ENCODE peak calls at places on chromosomes 2 and 18, in five cellular contexts. I is PC-9, H is tibial artery, Z is psoas muscle, V is gastrocnemius medialis. S is an unnamed sample.

GRCh38 chr2:152421521-152422367 is 86.8 kb downstream of the FMNL2 start:
- DNase-seq in I (peak), H (peak), Z (no peak), V (peak), S (peak)

GRCh38 chr2:226995625-226996041 is 159.8 kb downstream of the RHBDD1 start:
- DNase-seq in I (no peak), H (no peak), Z (peak), V (no peak), S (no peak)

GRCh38 chr2:156147594-156148330 is 184.8 kb downstream of the NR4A2 start:
- DNase-seq in I (no peak), H (no peak), Z (no peak), V (no peak), S (no peak)

GRCh38 chr2:218402491-218402901 is 2.8 kb downstream of the CTDSP1 start:
- DNase-seq in I (no peak), H (no peak), Z (no peak), V (no peak), S (no peak)

GRCh38 chr2:191415101-191415500 is 169.9 kb downstream of the MYO1B start:
- DNase-seq in I (no peak), H (no peak), Z (no peak), V (no peak), S (no peak)

GRCh38 chr2:105239924-105240323 is 1.6 kb upstream of the GPR45 start:
- DNase-seq in I (no peak), H (no peak), Z (no peak), V (no peak), S (peak)

GRCh38 chr2:239942090-239942489 is 83.1 kb downstream of the NDUFA10 start:
- DNase-seq in I (no peak), H (no peak), Z (peak), V (peak), S (no peak)

GRCh38 chr2:59389240-59389639 is 1148.1 kb upstream of the FANCL start:
- DNase-seq in I (no peak), H (no peak), Z (no peak), V (no peak), S (no peak)

GRCh38 chr2:10300997-10301945 is 1.4 kb upstream of the HPCAL1 start:
- DNase-seq in I (no peak), H (no peak), Z (no peak), V (no peak), S (no peak)

GRCh38 chr2:238238766-238239551 is 879 bp downstream of the HES6 start:
- DNase-seq in I (no peak), H (no peak), Z (peak), V (no peak), S (no peak)

GRCh38 chr2:42186378-42186777 is 17.2 kb downstream of the EML4 start:
- DNase-seq in I (no peak), H (no peak), Z (no peak), V (no peak), S (no peak)

GRCh38 chr2:132691556-132691955 is 21.6 kb upstream of the LYPD1 start:
- DNase-seq in I (no peak), H (no peak), Z (no peak), V (no peak), S (no peak)

GRCh38 chr2:10478298-10478625 is 30.1 kb upstream of the ODC1 start:
- DNase-seq in I (no peak), H (no peak), Z (no peak), V (no peak), S (no peak)

GRCh38 chr2:212611026-212611425 is 72.4 kb upstream of the ERBB4 start:
- DNase-seq in I (no peak), H (no peak), Z (no peak), V (no peak), S (no peak)

GRCh38 chr2:2714413-2714812 is 383.3 kb upstream of the MYT1L start:
- DNase-seq in I (no peak), H (no peak), Z (no peak), V (no peak), S (no peak)

GRCh38 chr18:26546875-26547301 is 1.5 kb downstream of the KCTD1 start:
- DNase-seq in I (no peak), H (no peak), Z (peak), V (no peak), S (no peak)

GRCh38 chr2:119218478-119219064 is 5.1 kb upstream of the STEAP3 start:
- DNase-seq in I (peak), H (no peak), Z (peak), V (peak), S (peak)

GRCh38 chr2:96534701-96535181 is 1.8 kb upstream of the ARID5A start:
- DNase-seq in I (no peak), H (no peak), Z (peak), V (peak), S (no peak)

GRCh38 chr2:72883356-72883962 is 3.7 kb upstream of the SPR start:
- DNase-seq in I (no peak), H (no peak), Z (no peak), V (no peak), S (peak)

GRCh38 chr2:101116841-101117552 is 34.2 kb downstream of the TBC1D8 start:
- DNase-seq in I (no peak), H (no peak), Z (no peak), V (peak), S (no peak)

GRCh38 chr2:223944704-223945531 is at the start of gene WDFY1:
- DNase-seq in I (peak), H (peak), Z (peak), V (peak), S (peak)

GRCh38 chr2:179335732-179336131 is 71.1 kb upstream of the SESTD1 start:
- DNase-seq in I (no peak), H (no peak), Z (no peak), V (no peak), S (no peak)

GRCh38 chr2:56130463-56131070 is 53.2 kb upstream of the CCDC85A start:
- DNase-seq in I (peak), H (no peak), Z (no peak), V (no peak), S (peak)

GRCh38 chr2:69720404-69720803 is 21.5 kb upstream of the ANXA4 start:
- DNase-seq in I (no peak), H (no peak), Z (no peak), V (no peak), S (no peak)
- TF ChIP-seq CTCF in I (peak), H (no peak), Z (no peak), V (no peak), S (peak)

DNA sequence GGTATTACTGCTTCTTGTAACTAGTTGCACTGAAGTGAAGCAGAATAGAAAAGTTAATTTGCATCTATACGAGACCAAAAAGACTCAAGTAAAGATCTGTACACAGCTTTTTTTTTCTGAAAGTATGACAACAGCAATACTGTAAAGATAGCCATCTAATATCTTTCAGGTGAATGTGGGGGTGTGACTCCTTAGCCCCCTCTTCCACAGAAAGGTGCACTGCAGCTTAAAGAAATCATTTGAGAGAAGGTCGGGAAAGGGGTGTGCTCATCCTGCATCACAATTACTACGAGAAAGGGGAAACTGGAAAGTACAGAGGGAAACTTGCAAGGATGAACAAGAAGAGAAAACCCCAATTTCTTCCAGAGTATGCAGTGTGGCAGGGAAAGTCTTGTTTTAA is 255.6 kb downstream of the CCDC178 start:
- DNase-seq in I (no peak), H (no peak), Z (no peak), V (no peak), S (no peak)
- TF ChIP-seq CTCF in I (no peak), H (no peak), Z (no peak), V (no peak), S (no peak)

DNA sequence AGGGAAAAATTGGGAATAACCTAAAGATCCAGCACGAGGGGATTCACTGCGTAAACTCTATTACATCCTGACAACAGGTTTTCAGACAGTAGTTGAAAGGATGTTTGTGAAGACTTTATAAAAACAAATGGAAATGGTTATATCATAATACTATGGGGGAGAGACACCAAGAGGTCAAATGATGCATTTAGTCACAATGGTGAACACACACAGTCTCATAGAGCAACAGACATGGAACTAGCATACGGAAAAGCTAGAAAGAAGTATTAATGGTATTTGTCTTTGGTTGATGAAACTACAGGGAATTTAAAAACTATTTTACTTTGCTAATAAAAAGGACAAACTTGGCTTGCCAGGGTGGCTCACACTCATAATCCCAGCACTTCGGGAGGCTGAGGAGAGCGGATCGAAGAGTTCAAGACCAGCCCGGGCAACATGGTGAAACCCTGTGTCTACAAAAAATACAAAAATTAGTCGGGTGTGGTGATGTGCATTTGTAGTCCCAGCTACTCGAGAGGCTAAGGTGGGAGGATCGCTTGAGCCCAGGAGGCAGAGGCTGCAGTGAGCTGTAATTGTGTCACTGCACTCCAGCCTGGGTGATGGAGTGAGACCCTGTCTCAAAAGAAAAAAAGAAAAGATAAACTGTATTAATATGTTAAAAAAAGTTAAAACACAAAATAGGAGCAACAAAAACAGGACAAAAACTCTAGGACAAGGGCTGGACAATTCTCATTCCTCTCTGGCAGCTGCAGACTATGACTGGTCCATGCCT is 94.8 kb downstream of the MYCN start:
- DNase-seq in I (no peak), H (no peak), Z (no peak), V (no peak), S (no peak)
- TF ChIP-seq CTCF in I (no peak), H (no peak), Z (no peak), V (no peak), S (no peak)

DNA sequence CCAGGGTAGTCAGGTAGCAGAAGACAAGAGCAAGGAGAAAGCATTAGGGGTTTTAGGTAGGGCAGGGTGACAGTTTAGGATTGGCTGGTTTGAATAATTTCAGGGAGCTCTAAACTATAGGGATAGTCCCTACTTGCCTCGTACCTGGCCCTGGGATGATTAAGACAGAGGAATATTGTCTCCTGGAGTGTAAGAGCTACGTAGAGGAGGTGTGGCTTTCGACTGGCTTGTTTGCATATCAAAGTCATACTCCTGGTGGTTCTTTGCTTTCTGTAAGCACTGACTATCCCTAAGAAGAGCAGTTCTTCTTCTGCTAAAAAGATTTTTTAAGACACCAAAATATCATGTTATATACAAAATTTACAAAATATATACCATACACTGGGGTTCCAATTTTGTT is 1867.4 kb downstream of the SUCLG1 start:
- DNase-seq in I (no peak), H (no peak), Z (no peak), V (no peak), S (no peak)
- TF ChIP-seq CTCF in I (no peak), H (no peak), Z (no peak), V (no peak), S (no peak)

GRCh38 chr2:48469731-48470130 is 60.2 kb upstream of the STON1 start:
- DNase-seq in I (no peak), H (no peak), Z (no peak), V (no peak), S (no peak)

GRCh38 chr2:48474599-48475298 is 55.2 kb upstream of the STON1 start:
- DNase-seq in I (no peak), H (no peak), Z (no peak), V (no peak), S (no peak)

GRCh38 chr2:48467637-48468036 is 62.3 kb upstream of the STON1 start:
- DNase-seq in I (no peak), H (no peak), Z (no peak), V (no peak), S (no peak)

GRCh38 chr2:48471048-48471474 is 58.9 kb upstream of the STON1 start:
- DNase-seq in I (peak), H (no peak), Z (no peak), V (no peak), S (peak)
- TF ChIP-seq CTCF in I (peak), H (peak), Z (peak), V (no peak), S (peak)

GRCh38 chr18:58491113-58491696 is 137.7 kb downstream of the ALPK2 start:
- DNase-seq in I (no peak), H (no peak), Z (no peak), V (no peak), S (no peak)

GRCh38 chr18:58493516-58494253 is 135.2 kb downstream of the ALPK2 start:
- DNase-seq in I (peak), H (peak), Z (peak), V (peak), S (peak)

GRCh38 chr18:58490238-58490637 is 138.7 kb downstream of the ALPK2 start:
- DNase-seq in I (no peak), H (no peak), Z (no peak), V (no peak), S (no peak)

GRCh38 chr18:58493070-58493469 is 135.8 kb downstream of the ALPK2 start:
- DNase-seq in I (no peak), H (no peak), Z (no peak), V (no peak), S (no peak)

GRCh38 chr18:58491773-58492752 is 136.8 kb downstream of the ALPK2 start:
- DNase-seq in I (no peak), H (no peak), Z (no peak), V (no peak), S (no peak)
- TF ChIP-seq CTCF in I (no peak), H (no peak), Z (no peak), V (no peak), S (no peak)

GRCh38 chr2:206558492-206558891 is 83.8 kb upstream of the FAM237A start:
- DNase-seq in I (no peak), H (no peak), Z (no peak), V (no peak), S (no peak)

GRCh38 chr2:206561962-206562361 is 80.3 kb upstream of the FAM237A start:
- DNase-seq in I (no peak), H (no peak), Z (no peak), V (no peak), S (no peak)

GRCh38 chr2:206555721-206556120 is 86.6 kb upstream of the FAM237A start:
- DNase-seq in I (no peak), H (no peak), Z (no peak), V (no peak), S (no peak)

GRCh38 chr2:206562375-206562774 is 79.9 kb upstream of the FAM237A start:
- DNase-seq in I (no peak), H (no peak), Z (no peak), V (no peak), S (no peak)

GRCh38 chr2:206556357-206556949 is 85.8 kb upstream of the FAM237A start:
- DNase-seq in I (no peak), H (no peak), Z (no peak), V (no peak), S (peak)
- TF ChIP-seq CTCF in I (peak), H (peak), Z (peak), V (no peak), S (peak)